ENCODE peak calls at places on chromosomes 6 and 20, in four cellular contexts. T is IMR-90, J is stomach, V is ovary. H is an unnamed sample.

GRCh38 chr6:166488081-166488685 is 98.3 kb downstream of the RAMACL start:
- DNase-seq in T (peak; percentile 39), J (peak; percentile 46), V (peak; percentile 45), H (no peak)

GRCh38 chr6:17863971-17864754 is 123.3 kb downstream of the KIF13A start:
- DNase-seq in T (peak; percentile 82), J (no peak), V (no peak), H (peak; percentile 94)

GRCh38 chr6:90249044-90249443 is 47.6 kb downstream of the BACH2 start:
- DNase-seq in T (peak; percentile 56), J (no peak), V (no peak), H (peak; percentile 24)

GRCh38 chr6:56022678-56023077 is 147.3 kb upstream of the BMP5 start:
- DNase-seq in T (no peak), J (no peak), V (no peak), H (no peak)

GRCh38 chr6:14810021-14810420 is 435.8 kb upstream of the JARID2 start:
- DNase-seq in T (no peak), J (no peak), V (no peak), H (no peak)

GRCh38 chr20:10216146-10216741 is 2.4 kb upstream of the SNAP25 start:
- DNase-seq in T (peak; percentile 70), J (no peak), V (no peak), H (no peak)

GRCh38 chr20:16385891-16386290 is 187.4 kb downstream of the KIF16B start:
- DNase-seq in T (no peak), J (no peak), V (no peak), H (no peak)

GRCh38 chr20:61799394-61799923 is 266.2 kb downstream of the TAF4 start:
- DNase-seq in T (no peak), J (no peak), V (no peak), H (no peak)

GRCh38 chr6:158879180-158879579 is 60.0 kb upstream of the EZR start:
- DNase-seq in T (no peak), J (no peak), V (no peak), H (no peak)

GRCh38 chr6:126066068-126067048 is 80.0 kb downstream of the TRMT11 start:
- DNase-seq in T (no peak), J (no peak), V (no peak), H (peak; percentile 9)

GRCh38 chr20:25848222-25848621 is 151.6 kb upstream of the ZNF337 start:
- DNase-seq in T (no peak), J (no peak), V (peak; percentile 10), H (no peak)

GRCh38 chr6:93849857-93850256 is 430.5 kb upstream of the EPHA7 start:
- DNase-seq in T (no peak), J (no peak), V (no peak), H (no peak)

GRCh38 chr6:27757307-27757706 is 154.9 kb downstream of the OR2B2 start:
- DNase-seq in T (no peak), J (peak; percentile 33), V (peak; percentile 25), H (peak; percentile 25)

GRCh38 chr6:14874975-14875677 is 370.7 kb upstream of the JARID2 start:
- DNase-seq in T (no peak), J (no peak), V (no peak), H (no peak)

GRCh38 chr20:50191065-50191565 is 485 bp downstream of the CEBPB start:
- DNase-seq in T (no peak), J (peak; percentile 71), V (no peak), H (peak; percentile 67)

GRCh38 chr20:3383878-3384495 is 23.5 kb downstream of the DNAAF9 start:
- DNase-seq in T (no peak), J (no peak), V (no peak), H (no peak)

GRCh38 chr20:58461899-58462298 is 53.3 kb downstream of the APCDD1L start:
- DNase-seq in T (no peak), J (no peak), V (no peak), H (peak; percentile 93)

GRCh38 chr6:163986313-163986712 is 571.8 kb downstream of the QKI start:
- DNase-seq in T (peak; percentile 30), J (no peak), V (no peak), H (no peak)

GRCh38 chr20:61727761-61728160 is 337.9 kb downstream of the TAF4 start:
- DNase-seq in T (no peak), J (no peak), V (no peak), H (no peak)

GRCh38 chr20:3749689-3750639 is 17.5 kb downstream of the HSPA12B start:
- DNase-seq in T (no peak), J (peak; percentile 39), V (no peak), H (peak; percentile 34)

GRCh38 chr20:5848711-5849505 is 98.7 kb downstream of the SHLD1 start:
- DNase-seq in T (peak; percentile 75), J (no peak), V (no peak), H (peak; percentile 29)

GRCh38 chr20:33148040-33148439 is 19.9 kb upstream of the BPIFA2 start:
- DNase-seq in T (no peak), J (peak; percentile 11), V (no peak), H (no peak)

GRCh38 chr20:51749674-51750036 is 18.5 kb downstream of the ATP9A start:
- DNase-seq in T (peak; percentile 79), J (no peak), V (no peak), H (peak; percentile 66)

GRCh38 chr20:32421290-32421689 is 63.2 kb downstream of the ASXL1 start:
- DNase-seq in T (no peak), J (no peak), V (no peak), H (no peak)

GRCh38 chr6:132872923-132873322 is 58.6 kb downstream of the RPS12 start:
- DNase-seq in T (no peak), J (no peak), V (no peak), H (no peak)

GRCh38 chr6:71886184-71887005 is at the start of gene RIMS1:
- DNase-seq in T (no peak), J (no peak), V (no peak), H (no peak)

GRCh38 chr6:52754443-52754842 is 8.8 kb downstream of the GSTA2 start:
- DNase-seq in T (no peak), J (no peak), V (no peak), H (no peak)

GRCh38 chr6:169398342-169399105 is 144.9 kb upstream of the THBS2 start:
- DNase-seq in T (no peak), J (no peak), V (no peak), H (no peak)

GRCh38 chr6:155448823-155449789 is 6.5 kb downstream of the NOX3 start:
- DNase-seq in T (no peak), J (no peak), V (no peak), H (no peak)

GRCh38 chr6:30626484-30627366 is at the start of gene ATAT1:
- DNase-seq in T (peak; percentile 68), J (peak; percentile 93), V (peak; percentile 91), H (peak; percentile 85)

GRCh38 chr6:8481727-8482126 is 46.4 kb upstream of the SLC35B3 start:
- DNase-seq in T (no peak), J (no peak), V (no peak), H (no peak)

DNA sequence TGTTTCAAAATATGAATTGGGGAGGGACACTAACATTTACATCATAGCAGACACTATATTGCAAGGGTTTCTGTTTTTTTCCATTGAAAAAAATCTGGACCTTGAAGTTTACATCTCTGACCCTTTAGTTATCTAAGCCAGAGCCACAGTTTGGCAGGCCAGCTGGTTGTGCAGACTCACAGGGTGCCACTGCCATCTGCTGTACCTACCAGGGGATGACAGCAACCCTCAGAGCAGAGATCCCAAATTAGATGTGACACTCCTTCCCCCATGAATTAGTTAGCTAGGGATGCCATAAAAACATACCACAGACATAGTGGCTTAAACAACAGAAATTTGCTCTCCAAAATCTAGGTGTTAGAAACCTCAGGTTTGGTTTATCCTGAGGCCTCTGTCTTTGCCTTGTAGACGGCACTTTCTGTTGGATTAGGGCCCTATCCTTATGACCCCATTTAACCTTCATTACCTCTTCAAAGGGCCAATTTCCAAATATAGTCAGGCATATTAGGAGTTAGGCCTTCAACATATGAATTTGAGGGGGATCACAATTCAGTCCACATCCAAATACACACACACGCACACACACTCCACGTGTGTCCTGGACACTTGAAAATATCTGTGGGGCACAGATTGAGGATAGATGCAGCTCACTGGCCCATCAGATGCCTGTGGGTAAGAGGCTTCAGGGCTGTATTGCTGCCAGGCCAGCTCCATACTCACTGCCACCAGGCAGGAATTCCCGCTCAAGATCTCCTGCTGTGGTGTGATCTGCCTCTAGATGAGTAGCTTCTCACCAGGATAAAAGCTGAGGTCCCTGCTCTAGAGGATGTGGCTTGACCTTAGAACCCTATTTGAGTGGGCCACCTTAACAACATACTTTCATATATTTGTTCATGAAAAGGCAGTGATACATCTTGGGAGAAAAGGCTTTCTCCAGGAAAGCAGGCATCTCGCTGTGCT is 166.1 kb upstream of the RNF217 start:
- DNase-seq in T (peak; percentile 1), J (no peak), V (no peak), H (peak; percentile 42)
- TF ChIP-seq CTCF in T (peak; percentile 31), J (no peak), V (no peak), H (peak; percentile 74)

DNA sequence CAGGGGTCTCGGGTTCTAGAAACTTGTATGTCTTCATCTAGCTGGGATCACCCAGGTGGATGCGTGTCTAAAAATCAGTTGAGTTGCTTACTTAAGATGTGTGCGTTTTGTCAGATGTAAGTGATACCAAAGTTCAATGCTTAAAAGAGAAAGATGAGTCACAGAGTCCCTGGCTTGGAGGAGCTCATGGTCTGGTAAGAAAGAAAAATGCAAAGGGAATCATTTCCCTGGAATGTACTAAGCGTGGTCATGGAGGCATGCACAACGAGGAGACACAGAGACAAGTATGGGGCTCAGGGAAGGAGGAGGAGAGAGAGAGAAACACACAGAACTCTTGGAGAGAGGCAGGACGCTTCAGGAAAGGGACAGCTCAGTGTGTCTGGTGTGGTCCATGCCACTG is 186.9 kb upstream of the GMDS start:
- DNase-seq in T (peak; percentile 97), J (no peak), V (no peak), H (peak; percentile 93)
- H3K4me3 ChIP-seq in T (no peak overlapping the region), J (no peak overlapping the region), V (no peak overlapping the region), H (no peak overlapping the region)

GRCh38 chr6:31665501-31666336 is at the start of gene CSNK2B:
- DNase-seq in T (peak; percentile 96), J (peak; percentile 99), V (peak; percentile 99), H (peak; percentile 99)
- TF ChIP-seq CTCF in T (no peak), J (no peak), V (peak; percentile 24), H (peak; percentile 7)

GRCh38 chr20:39960522-39961420 is 728.3 kb downstream of the MAFB start:
- DNase-seq in T (no peak), J (no peak), V (peak; percentile 22), H (no peak)
- H3K4me3 ChIP-seq in T (no peak overlapping the region), J (no peak overlapping the region), V (no peak overlapping the region), H (no peak overlapping the region)

GRCh38 chr20:57315964-57316480 is 13.6 kb upstream of the SPO11 start:
- DNase-seq in T (no peak), J (no peak), V (no peak), H (no peak)
- TF ChIP-seq CTCF in T (no peak), J (no peak), V (no peak), H (no peak)

DNA sequence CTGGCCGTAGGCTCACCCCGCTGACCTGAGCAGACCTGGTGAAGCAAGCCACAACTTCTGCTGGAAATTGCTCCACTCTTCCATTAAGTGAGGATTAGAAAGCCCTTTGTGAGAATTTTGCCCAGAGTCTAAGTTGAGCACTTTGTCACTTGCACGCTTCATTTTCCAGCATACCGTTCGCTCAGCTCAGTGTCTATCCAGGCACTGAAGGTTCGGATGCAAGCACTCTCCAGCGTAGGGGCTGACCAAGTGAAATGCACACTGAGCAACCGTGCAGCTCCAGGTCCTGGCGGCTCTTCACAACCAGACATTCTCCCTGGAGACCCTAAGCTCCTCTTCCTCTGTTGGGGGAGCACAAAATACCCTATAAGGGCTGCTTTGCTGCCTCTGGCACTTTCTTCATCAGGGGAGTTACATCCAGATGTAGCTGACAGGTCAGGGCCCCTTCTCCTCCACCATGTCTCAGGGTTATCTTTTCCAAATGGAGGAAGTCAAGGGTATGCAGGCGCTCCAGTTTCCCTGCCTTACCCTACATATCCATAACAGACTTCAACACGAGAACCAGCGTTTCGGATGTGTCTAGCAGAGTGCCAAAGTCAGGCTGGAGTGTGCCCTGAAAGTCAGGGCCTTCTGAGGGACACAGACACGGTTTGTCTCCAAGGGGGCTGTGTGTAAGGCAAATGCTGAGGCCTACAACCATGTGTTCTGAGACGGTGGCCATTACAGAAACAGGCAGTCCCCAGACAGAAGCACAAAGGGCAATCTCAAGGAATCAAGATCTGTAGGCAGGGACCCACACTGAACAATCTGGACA is 146.7 kb upstream of the AFDN start:
- DNase-seq in T (no peak), J (no peak), V (no peak), H (no peak)
- H3K4me3 ChIP-seq in T (no peak overlapping the region), J (no peak overlapping the region), V (no peak overlapping the region), H (no peak overlapping the region)